ENCODE peak calls at places on chromosome 14, in seven cellular contexts. One of them, this sample, is unnamed.
A peak's percentile ranks its signal among the peaks of the same experiment; 100 is the strongest.

GRCh38 chr14:29927596-29928341 is at the start of gene PRKD1:
- DNase-seq in Karpas-422: no peak
- DNase-seq in fibroblast of the aortic adventitia: peak; percentile 68
- DNase-seq in choroid plexus epithelial cell: peak; percentile 72
- DNase-seq in brain microvascular endothelial cell: peak; percentile 7
- DNase-seq in foreskin fibroblast: peak; percentile 79
- DNase-seq in spleen: peak; percentile 81
- DNase-seq in this sample: peak; percentile 80

GRCh38 chr14:26872510-26872909 is 274.7 kb upstream of the NOVA1 start:
- DNase-seq in Karpas-422: no peak
- DNase-seq in fibroblast of the aortic adventitia: peak; percentile 78
- DNase-seq in choroid plexus epithelial cell: no peak
- DNase-seq in brain microvascular endothelial cell: no peak
- DNase-seq in foreskin fibroblast: peak; percentile 21
- DNase-seq in spleen: no peak
- DNase-seq in this sample: no peak

GRCh38 chr14:78154827-78155226 is 15.3 kb upstream of the NRXN3 start:
- DNase-seq in Karpas-422: peak; percentile 50
- DNase-seq in fibroblast of the aortic adventitia: no peak
- DNase-seq in choroid plexus epithelial cell: peak; percentile 1
- DNase-seq in brain microvascular endothelial cell: no peak
- DNase-seq in foreskin fibroblast: no peak
- DNase-seq in spleen: no peak
- DNase-seq in this sample: no peak

GRCh38 chr14:47040490-47040889 is 388.9 kb upstream of the RPL10L start:
- DNase-seq in Karpas-422: no peak
- DNase-seq in fibroblast of the aortic adventitia: no peak
- DNase-seq in choroid plexus epithelial cell: peak; percentile 20
- DNase-seq in brain microvascular endothelial cell: peak; percentile 50
- DNase-seq in foreskin fibroblast: no peak
- DNase-seq in spleen: no peak
- DNase-seq in this sample: no peak

GRCh38 chr14:56482306-56482705 is 97.3 kb upstream of the TMEM260 start:
- DNase-seq in Karpas-422: peak; percentile 69
- DNase-seq in fibroblast of the aortic adventitia: peak; percentile 8
- DNase-seq in choroid plexus epithelial cell: peak; percentile 27
- DNase-seq in brain microvascular endothelial cell: peak; percentile 19
- DNase-seq in foreskin fibroblast: peak; percentile 18
- DNase-seq in spleen: no peak
- DNase-seq in this sample: peak; percentile 52

GRCh38 chr14:100384819-100385813 is 62.0 kb downstream of the SLC25A47 start:
- DNase-seq in Karpas-422: peak; percentile 54
- DNase-seq in fibroblast of the aortic adventitia: peak; percentile 79
- DNase-seq in choroid plexus epithelial cell: peak; percentile 91
- DNase-seq in brain microvascular endothelial cell: peak; percentile 60
- DNase-seq in foreskin fibroblast: peak; percentile 78
- DNase-seq in spleen: no peak
- DNase-seq in this sample: no peak

GRCh38 chr14:71538949-71539659 is 393.1 kb upstream of the RGS6 start:
- DNase-seq in Karpas-422: no peak
- DNase-seq in fibroblast of the aortic adventitia: peak; percentile 78
- DNase-seq in choroid plexus epithelial cell: peak; percentile 69
- DNase-seq in brain microvascular endothelial cell: no peak
- DNase-seq in foreskin fibroblast: peak; percentile 67
- DNase-seq in spleen: no peak
- DNase-seq in this sample: no peak

GRCh38 chr14:54117924-54118323 is 161.3 kb upstream of the BMP4 start:
- DNase-seq in Karpas-422: no peak
- DNase-seq in fibroblast of the aortic adventitia: no peak
- DNase-seq in choroid plexus epithelial cell: no peak
- DNase-seq in brain microvascular endothelial cell: no peak
- DNase-seq in foreskin fibroblast: no peak
- DNase-seq in spleen: no peak
- DNase-seq in this sample: no peak

GRCh38 chr14:71363961-71364360 is 456.7 kb downstream of the PCNX1 start:
- DNase-seq in Karpas-422: no peak
- DNase-seq in fibroblast of the aortic adventitia: peak; percentile 90
- DNase-seq in choroid plexus epithelial cell: peak; percentile 89
- DNase-seq in brain microvascular endothelial cell: peak; percentile 48
- DNase-seq in foreskin fibroblast: peak; percentile 74
- DNase-seq in spleen: no peak
- DNase-seq in this sample: no peak

GRCh38 chr14:64870160-64870559 is 9.5 kb downstream of the SPTB start:
- DNase-seq in Karpas-422: peak; percentile 49
- DNase-seq in fibroblast of the aortic adventitia: no peak
- DNase-seq in choroid plexus epithelial cell: no peak
- DNase-seq in brain microvascular endothelial cell: no peak
- DNase-seq in foreskin fibroblast: no peak
- DNase-seq in spleen: no peak
- DNase-seq in this sample: no peak

GRCh38 chr14:39339003-39339402 is 93.2 kb downstream of the FBXO33 start:
- DNase-seq in Karpas-422: no peak
- DNase-seq in fibroblast of the aortic adventitia: no peak
- DNase-seq in choroid plexus epithelial cell: peak; percentile 94
- DNase-seq in brain microvascular endothelial cell: no peak
- DNase-seq in foreskin fibroblast: no peak
- DNase-seq in spleen: no peak
- DNase-seq in this sample: no peak

GRCh38 chr14:55123101-55123500 is 6.0 kb upstream of the LGALS3 start:
- DNase-seq in Karpas-422: no peak
- DNase-seq in fibroblast of the aortic adventitia: peak; percentile 93
- DNase-seq in choroid plexus epithelial cell: peak; percentile 93
- DNase-seq in brain microvascular endothelial cell: peak; percentile 96
- DNase-seq in foreskin fibroblast: peak; percentile 89
- DNase-seq in spleen: no peak
- DNase-seq in this sample: no peak

GRCh38 chr14:70635971-70636595 is 5.6 kb upstream of the TTC9 start:
- DNase-seq in Karpas-422: no peak
- DNase-seq in fibroblast of the aortic adventitia: no peak
- DNase-seq in choroid plexus epithelial cell: no peak
- DNase-seq in brain microvascular endothelial cell: no peak
- DNase-seq in foreskin fibroblast: no peak
- DNase-seq in spleen: no peak
- DNase-seq in this sample: no peak

GRCh38 chr14:36617824-36618223 is 35.4 kb upstream of the NKX2-8 start:
- DNase-seq in Karpas-422: no peak
- DNase-seq in fibroblast of the aortic adventitia: no peak
- DNase-seq in choroid plexus epithelial cell: no peak
- DNase-seq in brain microvascular endothelial cell: no peak
- DNase-seq in foreskin fibroblast: no peak
- DNase-seq in spleen: no peak
- DNase-seq in this sample: no peak

GRCh38 chr14:79992799-79993198 is 218.5 kb downstream of the DIO2 start:
- DNase-seq in Karpas-422: peak; percentile 51
- DNase-seq in fibroblast of the aortic adventitia: no peak
- DNase-seq in choroid plexus epithelial cell: peak; percentile 54
- DNase-seq in brain microvascular endothelial cell: no peak
- DNase-seq in foreskin fibroblast: peak; percentile 8
- DNase-seq in spleen: no peak
- DNase-seq in this sample: no peak

GRCh38 chr14:55274760-55275159 is 3.5 kb downstream of the FBXO34 start:
- DNase-seq in Karpas-422: no peak
- DNase-seq in fibroblast of the aortic adventitia: peak; percentile 82
- DNase-seq in choroid plexus epithelial cell: peak; percentile 70
- DNase-seq in brain microvascular endothelial cell: peak; percentile 53
- DNase-seq in foreskin fibroblast: peak; percentile 73
- DNase-seq in spleen: no peak
- DNase-seq in this sample: peak; percentile 59

GRCh38 chr14:72849222-72849621 is 44.7 kb downstream of the DPF3 start:
- DNase-seq in Karpas-422: no peak
- DNase-seq in fibroblast of the aortic adventitia: no peak
- DNase-seq in choroid plexus epithelial cell: no peak
- DNase-seq in brain microvascular endothelial cell: no peak
- DNase-seq in foreskin fibroblast: no peak
- DNase-seq in spleen: no peak
- DNase-seq in this sample: no peak

GRCh38 chr14:88798161-88798560 is 5.4 kb upstream of the EML5 start:
- DNase-seq in Karpas-422: no peak
- DNase-seq in fibroblast of the aortic adventitia: no peak
- DNase-seq in choroid plexus epithelial cell: no peak
- DNase-seq in brain microvascular endothelial cell: no peak
- DNase-seq in foreskin fibroblast: no peak
- DNase-seq in spleen: no peak
- DNase-seq in this sample: no peak

GRCh38 chr14:55233591-55233990 is 37.6 kb upstream of the FBXO34 start:
- DNase-seq in Karpas-422: no peak
- DNase-seq in fibroblast of the aortic adventitia: no peak
- DNase-seq in choroid plexus epithelial cell: no peak
- DNase-seq in brain microvascular endothelial cell: no peak
- DNase-seq in foreskin fibroblast: no peak
- DNase-seq in spleen: no peak
- DNase-seq in this sample: no peak

GRCh38 chr14:61281911-61282310 is 773 bp upstream of the TMEM30B start:
- DNase-seq in Karpas-422: no peak
- DNase-seq in fibroblast of the aortic adventitia: peak; percentile 63
- DNase-seq in choroid plexus epithelial cell: no peak
- DNase-seq in brain microvascular endothelial cell: no peak
- DNase-seq in foreskin fibroblast: peak; percentile 29
- DNase-seq in spleen: no peak
- DNase-seq in this sample: no peak
- H3K4me3 ChIP-seq in Karpas-422: no peak overlapping the region
- H3K4me3 ChIP-seq in fibroblast of the aortic adventitia: no peak overlapping the region
- H3K4me3 ChIP-seq in choroid plexus epithelial cell: no peak overlapping the region
- H3K4me3 ChIP-seq in brain microvascular endothelial cell: no peak overlapping the region
- H3K4me3 ChIP-seq in foreskin fibroblast: no peak overlapping the region
- H3K4me3 ChIP-seq in spleen: no peak overlapping the region
- H3K4me3 ChIP-seq in this sample: no peak overlapping the region

DNA sequence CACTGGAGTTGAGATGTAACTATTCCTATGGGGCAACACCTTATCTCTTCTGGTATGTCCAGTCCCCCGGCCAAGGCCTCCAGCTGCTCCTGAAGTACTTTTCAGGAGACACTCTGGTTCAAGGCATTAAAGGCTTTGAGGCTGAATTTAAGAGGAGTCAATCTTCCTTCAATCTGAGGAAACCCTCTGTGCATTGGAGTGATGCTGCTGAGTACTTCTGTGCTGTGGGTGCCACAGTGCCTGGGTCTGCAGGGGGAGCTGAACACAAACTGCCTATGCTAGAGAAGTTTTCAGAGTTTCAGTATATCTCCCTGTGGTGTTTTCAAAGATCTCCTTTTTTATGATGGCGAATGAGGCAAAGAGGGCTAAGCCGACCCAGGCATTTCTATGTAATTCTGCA is 179.2 kb upstream of the OR4E1 start:
- DNase-seq in Karpas-422: no peak
- DNase-seq in fibroblast of the aortic adventitia: no peak
- DNase-seq in choroid plexus epithelial cell: no peak
- DNase-seq in brain microvascular endothelial cell: no peak
- DNase-seq in foreskin fibroblast: no peak
- DNase-seq in spleen: no peak
- DNase-seq in this sample: no peak
- H3K4me3 ChIP-seq in Karpas-422: no peak overlapping the region
- H3K4me3 ChIP-seq in fibroblast of the aortic adventitia: no peak overlapping the region
- H3K4me3 ChIP-seq in choroid plexus epithelial cell: no peak overlapping the region
- H3K4me3 ChIP-seq in brain microvascular endothelial cell: no peak overlapping the region
- H3K4me3 ChIP-seq in foreskin fibroblast: no peak overlapping the region
- H3K4me3 ChIP-seq in spleen: no peak overlapping the region
- H3K4me3 ChIP-seq in this sample: no peak overlapping the region

DNA sequence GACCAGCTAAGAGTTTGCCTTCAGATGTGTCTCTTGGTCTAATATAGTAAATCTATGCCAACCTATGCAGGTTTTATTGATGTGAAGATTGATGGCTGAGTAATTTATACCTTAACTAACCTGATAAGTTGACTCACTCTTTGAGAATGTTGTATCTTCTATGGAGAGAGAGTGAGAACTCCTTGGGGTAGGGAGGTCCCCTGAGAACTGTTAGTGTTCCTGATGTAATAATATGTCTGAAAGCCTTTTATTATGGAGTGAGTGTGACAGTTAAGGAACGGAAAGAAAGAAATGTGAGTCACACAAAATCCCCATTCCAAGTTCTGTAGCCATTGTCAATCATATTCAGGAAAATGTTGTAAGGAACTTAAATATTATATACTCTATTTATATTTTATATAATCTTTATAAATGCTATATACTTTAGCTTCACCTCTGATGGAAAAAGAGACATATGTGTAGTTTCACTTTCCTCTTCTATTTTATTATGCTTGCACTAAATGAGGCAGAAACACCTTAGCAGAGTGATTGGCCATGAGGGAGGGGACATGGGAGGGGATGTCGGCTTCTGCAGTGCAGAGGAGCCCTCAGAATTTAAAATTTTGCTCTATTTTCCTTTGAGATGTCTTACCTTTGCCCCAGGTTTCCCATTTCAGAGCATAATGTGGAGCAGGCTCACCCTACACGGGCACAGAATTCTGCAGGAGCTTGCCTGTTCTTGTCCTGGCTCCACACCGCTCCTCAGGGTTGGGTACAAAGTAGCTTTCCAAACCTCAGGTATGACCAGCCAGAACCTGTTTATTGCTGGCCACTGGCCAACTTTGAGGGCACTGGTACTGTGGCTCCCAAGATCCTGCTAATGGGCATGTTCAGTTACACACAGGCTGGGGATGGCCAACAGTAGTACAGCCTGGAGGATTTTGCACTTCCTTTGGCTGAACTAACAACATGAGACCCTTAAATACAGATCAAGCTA is 57.7 kb downstream of the ARF6 start:
- DNase-seq in Karpas-422: no peak
- DNase-seq in fibroblast of the aortic adventitia: no peak
- DNase-seq in choroid plexus epithelial cell: no peak
- DNase-seq in brain microvascular endothelial cell: no peak
- DNase-seq in foreskin fibroblast: no peak
- DNase-seq in spleen: no peak
- DNase-seq in this sample: no peak
- H3K4me3 ChIP-seq in Karpas-422: no peak overlapping the region
- H3K4me3 ChIP-seq in fibroblast of the aortic adventitia: no peak overlapping the region
- H3K4me3 ChIP-seq in choroid plexus epithelial cell: no peak overlapping the region
- H3K4me3 ChIP-seq in brain microvascular endothelial cell: no peak overlapping the region
- H3K4me3 ChIP-seq in foreskin fibroblast: no peak overlapping the region
- H3K4me3 ChIP-seq in spleen: no peak overlapping the region
- H3K4me3 ChIP-seq in this sample: no peak overlapping the region

GRCh38 chr14:104635717-104636116 is 31.1 kb upstream of the TMEM179 start:
- DNase-seq in Karpas-422: no peak
- DNase-seq in fibroblast of the aortic adventitia: no peak
- DNase-seq in choroid plexus epithelial cell: no peak
- DNase-seq in brain microvascular endothelial cell: no peak
- DNase-seq in foreskin fibroblast: no peak
- DNase-seq in spleen: no peak
- DNase-seq in this sample: no peak
- H3K4me3 ChIP-seq in Karpas-422: no peak overlapping the region
- H3K4me3 ChIP-seq in fibroblast of the aortic adventitia: no peak overlapping the region
- H3K4me3 ChIP-seq in choroid plexus epithelial cell: no peak overlapping the region
- H3K4me3 ChIP-seq in brain microvascular endothelial cell: no peak overlapping the region
- H3K4me3 ChIP-seq in foreskin fibroblast: no peak overlapping the region
- H3K4me3 ChIP-seq in spleen: no peak overlapping the region
- H3K4me3 ChIP-seq in this sample: no peak overlapping the region

GRCh38 chr14:49966304-49966809 is 73.5 kb downstream of the ARF6 start:
- DNase-seq in Karpas-422: peak; percentile 58
- DNase-seq in fibroblast of the aortic adventitia: peak; percentile 60
- DNase-seq in choroid plexus epithelial cell: no peak
- DNase-seq in brain microvascular endothelial cell: no peak
- DNase-seq in foreskin fibroblast: peak; percentile 43
- DNase-seq in spleen: no peak
- DNase-seq in this sample: peak; percentile 63
- H3K4me3 ChIP-seq in Karpas-422: no peak overlapping the region
- H3K4me3 ChIP-seq in fibroblast of the aortic adventitia: no peak overlapping the region
- H3K4me3 ChIP-seq in choroid plexus epithelial cell: no peak overlapping the region
- H3K4me3 ChIP-seq in brain microvascular endothelial cell: no peak overlapping the region
- H3K4me3 ChIP-seq in foreskin fibroblast: no peak overlapping the region
- H3K4me3 ChIP-seq in spleen: no peak overlapping the region
- H3K4me3 ChIP-seq in this sample: no peak overlapping the region

This sample was measured in HAP-1.